ENCODE peak calls at places on chromosomes 12 and 14, in eight cellular contexts. One of them, this sample, is unnamed.

GRCh38 chr14:105313381-105314286 is 914 bp upstream of the PACS2 start:
- DNase-seq in astrocyte of the cerebellum: no peak
- DNase-seq in stomach: peak
- DNase-seq in lower lobe of right lung: peak
- DNase-seq in RWPE1: no peak
- DNase-seq in mucosa of descending colon: no peak
- DNase-seq in epithelial cell of esophagus: no peak
- DNase-seq in mammary epithelial cell: no peak
- DNase-seq in this sample: no peak

GRCh38 chr14:63594455-63595372 is 47.0 kb downstream of the WDR89 start:
- DNase-seq in mucosa of descending colon: no peak
- DNase-seq in mammary epithelial cell: no peak
- DNase-seq in stomach: no peak
- DNase-seq in epithelial cell of esophagus: no peak
- DNase-seq in astrocyte of the cerebellum: no peak
- DNase-seq in RWPE1: no peak
- DNase-seq in lower lobe of right lung: no peak
- DNase-seq in this sample: no peak

GRCh38 chr14:57413849-57414248 is 23.5 kb downstream of the NAA30 start:
- DNase-seq in stomach: no peak
- DNase-seq in lower lobe of right lung: no peak
- DNase-seq in mucosa of descending colon: no peak
- DNase-seq in astrocyte of the cerebellum: no peak
- DNase-seq in mammary epithelial cell: no peak
- DNase-seq in epithelial cell of esophagus: no peak
- DNase-seq in RWPE1: no peak
- DNase-seq in this sample: no peak

GRCh38 chr12:32248594-32249140 is 142.0 kb downstream of the BICD1 start:
- DNase-seq in lower lobe of right lung: no peak
- DNase-seq in mammary epithelial cell: peak
- DNase-seq in RWPE1: no peak
- DNase-seq in astrocyte of the cerebellum: no peak
- DNase-seq in mucosa of descending colon: no peak
- DNase-seq in epithelial cell of esophagus: peak
- DNase-seq in stomach: no peak
- DNase-seq in this sample: no peak

GRCh38 chr12:91276529-91276928 is 93.9 kb upstream of the DCN start:
- DNase-seq in lower lobe of right lung: no peak
- DNase-seq in mammary epithelial cell: no peak
- DNase-seq in RWPE1: no peak
- DNase-seq in epithelial cell of esophagus: no peak
- DNase-seq in astrocyte of the cerebellum: no peak
- DNase-seq in stomach: no peak
- DNase-seq in mucosa of descending colon: no peak
- DNase-seq in this sample: no peak

GRCh38 chr12:49716546-49716945 is 9.3 kb upstream of the FMNL3 start:
- DNase-seq in astrocyte of the cerebellum: no peak
- DNase-seq in lower lobe of right lung: no peak
- DNase-seq in mucosa of descending colon: no peak
- DNase-seq in RWPE1: no peak
- DNase-seq in stomach: no peak
- DNase-seq in epithelial cell of esophagus: no peak
- DNase-seq in mammary epithelial cell: no peak
- DNase-seq in this sample: no peak

GRCh38 chr12:20250761-20251160 is 117.6 kb upstream of the PDE3A start:
- DNase-seq in mammary epithelial cell: no peak
- DNase-seq in mucosa of descending colon: no peak
- DNase-seq in lower lobe of right lung: no peak
- DNase-seq in RWPE1: no peak
- DNase-seq in astrocyte of the cerebellum: no peak
- DNase-seq in epithelial cell of esophagus: no peak
- DNase-seq in stomach: no peak
- DNase-seq in this sample: no peak

GRCh38 chr12:89051065-89051677 is 301.1 kb downstream of the DUSP6 start:
- DNase-seq in mucosa of descending colon: no peak
- DNase-seq in mammary epithelial cell: peak
- DNase-seq in epithelial cell of esophagus: peak
- DNase-seq in lower lobe of right lung: no peak
- DNase-seq in RWPE1: peak
- DNase-seq in astrocyte of the cerebellum: peak
- DNase-seq in stomach: no peak
- DNase-seq in this sample: peak

GRCh38 chr14:55099741-55100140 is 29.3 kb upstream of the LGALS3 start:
- DNase-seq in epithelial cell of esophagus: peak
- DNase-seq in RWPE1: no peak
- DNase-seq in lower lobe of right lung: no peak
- DNase-seq in stomach: no peak
- DNase-seq in mammary epithelial cell: no peak
- DNase-seq in mucosa of descending colon: no peak
- DNase-seq in astrocyte of the cerebellum: no peak
- DNase-seq in this sample: no peak

GRCh38 chr14:101737414-101738367 is 23.8 kb upstream of the PPP2R5C start:
- DNase-seq in stomach: no peak
- DNase-seq in mucosa of descending colon: no peak
- DNase-seq in mammary epithelial cell: no peak
- DNase-seq in lower lobe of right lung: no peak
- DNase-seq in astrocyte of the cerebellum: no peak
- DNase-seq in RWPE1: no peak
- DNase-seq in epithelial cell of esophagus: no peak
- DNase-seq in this sample: no peak

GRCh38 chr14:32950584-32950983 is 11.9 kb downstream of the NPAS3 start:
- DNase-seq in lower lobe of right lung: no peak
- DNase-seq in stomach: no peak
- DNase-seq in mammary epithelial cell: no peak
- DNase-seq in epithelial cell of esophagus: no peak
- DNase-seq in mucosa of descending colon: no peak
- DNase-seq in astrocyte of the cerebellum: peak
- DNase-seq in RWPE1: no peak
- DNase-seq in this sample: no peak

GRCh38 chr14:63045234-63045611 is at the start of gene KCNH5:
- DNase-seq in mammary epithelial cell: peak
- DNase-seq in astrocyte of the cerebellum: no peak
- DNase-seq in stomach: no peak
- DNase-seq in epithelial cell of esophagus: peak
- DNase-seq in lower lobe of right lung: peak
- DNase-seq in mucosa of descending colon: no peak
- DNase-seq in RWPE1: peak
- DNase-seq in this sample: no peak

GRCh38 chr14:91417983-91418386 is 365 bp upstream of the CCDC88C start:
- DNase-seq in stomach: peak
- DNase-seq in RWPE1: peak
- DNase-seq in epithelial cell of esophagus: peak
- DNase-seq in lower lobe of right lung: peak
- DNase-seq in astrocyte of the cerebellum: no peak
- DNase-seq in mucosa of descending colon: no peak
- DNase-seq in mammary epithelial cell: no peak
- DNase-seq in this sample: no peak

GRCh38 chr12:3361156-3361555 is 129.8 kb upstream of the PRMT8 start:
- DNase-seq in mammary epithelial cell: no peak
- DNase-seq in lower lobe of right lung: no peak
- DNase-seq in mucosa of descending colon: no peak
- DNase-seq in epithelial cell of esophagus: no peak
- DNase-seq in astrocyte of the cerebellum: no peak
- DNase-seq in stomach: no peak
- DNase-seq in RWPE1: no peak
- DNase-seq in this sample: no peak

GRCh38 chr14:90554341-90554740 is 157.5 kb downstream of the CALM1 start:
- DNase-seq in mammary epithelial cell: no peak
- DNase-seq in mucosa of descending colon: no peak
- DNase-seq in epithelial cell of esophagus: peak
- DNase-seq in stomach: peak
- DNase-seq in lower lobe of right lung: peak
- DNase-seq in RWPE1: no peak
- DNase-seq in astrocyte of the cerebellum: no peak
- DNase-seq in this sample: no peak

GRCh38 chr12:92955997-92956663 is 27.0 kb upstream of the EEA1 start:
- DNase-seq in lower lobe of right lung: no peak
- DNase-seq in RWPE1: no peak
- DNase-seq in astrocyte of the cerebellum: peak
- DNase-seq in mucosa of descending colon: no peak
- DNase-seq in stomach: no peak
- DNase-seq in epithelial cell of esophagus: peak
- DNase-seq in mammary epithelial cell: peak
- DNase-seq in this sample: peak

GRCh38 chr12:4191149-4191548 is 82.4 kb upstream of the CCND2 start:
- DNase-seq in stomach: no peak
- DNase-seq in astrocyte of the cerebellum: no peak
- DNase-seq in epithelial cell of esophagus: no peak
- DNase-seq in lower lobe of right lung: no peak
- DNase-seq in mammary epithelial cell: no peak
- DNase-seq in mucosa of descending colon: no peak
- DNase-seq in RWPE1: no peak
- DNase-seq in this sample: no peak

GRCh38 chr12:53618340-53618739 is 7.8 kb downstream of the ATF7 start:
- DNase-seq in stomach: no peak
- DNase-seq in mucosa of descending colon: no peak
- DNase-seq in RWPE1: no peak
- DNase-seq in epithelial cell of esophagus: no peak
- DNase-seq in astrocyte of the cerebellum: no peak
- DNase-seq in lower lobe of right lung: no peak
- DNase-seq in mammary epithelial cell: no peak
- DNase-seq in this sample: no peak

GRCh38 chr14:68479247-68479646 is 313.6 kb downstream of the ZFP36L1 start:
- DNase-seq in lower lobe of right lung: no peak
- DNase-seq in mammary epithelial cell: no peak
- DNase-seq in RWPE1: no peak
- DNase-seq in stomach: no peak
- DNase-seq in astrocyte of the cerebellum: no peak
- DNase-seq in mucosa of descending colon: no peak
- DNase-seq in epithelial cell of esophagus: no peak
- DNase-seq in this sample: peak

GRCh38 chr14:23930742-23931141 is 22.8 kb upstream of the DHRS4 start:
- DNase-seq in stomach: no peak
- DNase-seq in astrocyte of the cerebellum: peak
- DNase-seq in mammary epithelial cell: no peak
- DNase-seq in lower lobe of right lung: no peak
- DNase-seq in RWPE1: no peak
- DNase-seq in mucosa of descending colon: no peak
- DNase-seq in epithelial cell of esophagus: no peak
- DNase-seq in this sample: peak

GRCh38 chr14:84468153-84468552 is 1061.8 kb upstream of the FLRT2 start:
- DNase-seq in mammary epithelial cell: peak
- DNase-seq in lower lobe of right lung: no peak
- DNase-seq in RWPE1: no peak
- DNase-seq in astrocyte of the cerebellum: no peak
- DNase-seq in stomach: no peak
- DNase-seq in mucosa of descending colon: no peak
- DNase-seq in epithelial cell of esophagus: no peak
- DNase-seq in this sample: peak

GRCh38 chr12:27820564-27820963 is 40.5 kb upstream of the MANSC4 start:
- DNase-seq in RWPE1: no peak
- DNase-seq in stomach: no peak
- DNase-seq in epithelial cell of esophagus: no peak
- DNase-seq in astrocyte of the cerebellum: no peak
- DNase-seq in mucosa of descending colon: no peak
- DNase-seq in lower lobe of right lung: no peak
- DNase-seq in mammary epithelial cell: no peak
- DNase-seq in this sample: no peak

GRCh38 chr12:27822076-27822712 is 42.2 kb upstream of the MANSC4 start:
- DNase-seq in RWPE1: peak
- DNase-seq in mucosa of descending colon: no peak
- DNase-seq in stomach: no peak
- DNase-seq in astrocyte of the cerebellum: peak
- DNase-seq in epithelial cell of esophagus: peak
- DNase-seq in mammary epithelial cell: peak
- DNase-seq in lower lobe of right lung: no peak
- DNase-seq in this sample: peak

GRCh38 chr12:27821259-27821973 is 41.4 kb upstream of the MANSC4 start:
- DNase-seq in stomach: peak
- DNase-seq in mammary epithelial cell: peak
- DNase-seq in epithelial cell of esophagus: peak
- DNase-seq in lower lobe of right lung: no peak
- DNase-seq in astrocyte of the cerebellum: peak
- DNase-seq in mucosa of descending colon: peak
- DNase-seq in RWPE1: peak
- DNase-seq in this sample: peak

GRCh38 chr12:27824126-27824842 is 44.2 kb upstream of the MANSC4 start:
- DNase-seq in epithelial cell of esophagus: no peak
- DNase-seq in stomach: no peak
- DNase-seq in RWPE1: no peak
- DNase-seq in astrocyte of the cerebellum: no peak
- DNase-seq in lower lobe of right lung: no peak
- DNase-seq in mammary epithelial cell: no peak
- DNase-seq in mucosa of descending colon: no peak
- DNase-seq in this sample: no peak

GRCh38 chr12:27823038-27823437 is 43.0 kb upstream of the MANSC4 start:
- DNase-seq in RWPE1: no peak
- DNase-seq in mucosa of descending colon: no peak
- DNase-seq in mammary epithelial cell: no peak
- DNase-seq in stomach: no peak
- DNase-seq in astrocyte of the cerebellum: no peak
- DNase-seq in epithelial cell of esophagus: no peak
- DNase-seq in lower lobe of right lung: no peak
- DNase-seq in this sample: no peak
- TF ChIP-seq CTCF in RWPE1: no peak
- TF ChIP-seq CTCF in mucosa of descending colon: no peak
- TF ChIP-seq CTCF in mammary epithelial cell: no peak
- TF ChIP-seq CTCF in stomach: no peak
- TF ChIP-seq CTCF in astrocyte of the cerebellum: no peak
- TF ChIP-seq CTCF in epithelial cell of esophagus: no peak
- TF ChIP-seq CTCF in lower lobe of right lung: no peak
- TF ChIP-seq CTCF in this sample: no peak

GRCh38 chr14:75459099-75459741 is 31.4 kb downstream of the JDP2 start:
- DNase-seq in lower lobe of right lung: peak
- DNase-seq in mucosa of descending colon: peak
- DNase-seq in astrocyte of the cerebellum: no peak
- DNase-seq in stomach: peak
- DNase-seq in mammary epithelial cell: no peak
- DNase-seq in epithelial cell of esophagus: no peak
- DNase-seq in RWPE1: no peak
- DNase-seq in this sample: no peak
- TF ChIP-seq CTCF in lower lobe of right lung: no peak
- TF ChIP-seq CTCF in mucosa of descending colon: no peak
- TF ChIP-seq CTCF in astrocyte of the cerebellum: no peak
- TF ChIP-seq CTCF in stomach: no peak
- TF ChIP-seq CTCF in mammary epithelial cell: no peak
- TF ChIP-seq CTCF in epithelial cell of esophagus: no peak
- TF ChIP-seq CTCF in RWPE1: no peak
- TF ChIP-seq CTCF in this sample: no peak

DNA sequence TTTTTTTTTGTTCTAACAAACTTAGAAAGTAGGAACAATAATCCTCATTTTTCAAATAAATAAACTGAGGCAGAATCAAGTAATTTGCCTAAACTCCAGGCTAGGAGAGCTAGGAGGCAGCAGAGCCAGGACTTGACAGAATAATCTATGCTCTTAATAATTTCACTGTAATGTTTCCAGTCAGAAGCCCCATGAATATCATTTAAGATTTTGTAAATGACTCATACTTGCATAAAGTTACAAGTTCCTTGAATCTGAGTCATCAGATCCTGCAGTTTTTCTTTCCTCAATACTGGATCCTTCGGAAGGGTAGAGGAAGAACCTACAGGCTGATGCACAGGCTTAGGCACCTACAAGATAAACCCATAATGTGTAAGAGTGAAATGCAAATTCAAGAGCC is 29.0 kb downstream of the CAPRIN2 start:
- DNase-seq in mucosa of descending colon: no peak
- DNase-seq in RWPE1: peak
- DNase-seq in lower lobe of right lung: no peak
- DNase-seq in stomach: no peak
- DNase-seq in astrocyte of the cerebellum: peak
- DNase-seq in mammary epithelial cell: peak
- DNase-seq in epithelial cell of esophagus: peak
- DNase-seq in this sample: peak
- TF ChIP-seq CTCF in mucosa of descending colon: no peak
- TF ChIP-seq CTCF in RWPE1: no peak
- TF ChIP-seq CTCF in lower lobe of right lung: no peak
- TF ChIP-seq CTCF in stomach: no peak
- TF ChIP-seq CTCF in astrocyte of the cerebellum: peak
- TF ChIP-seq CTCF in mammary epithelial cell: no peak
- TF ChIP-seq CTCF in epithelial cell of esophagus: no peak
- TF ChIP-seq CTCF in this sample: no peak

GRCh38 chr12:119804011-119804641 is 73.0 kb downstream of the CIT start:
- DNase-seq in lower lobe of right lung: peak
- DNase-seq in mucosa of descending colon: no peak
- DNase-seq in stomach: peak
- DNase-seq in mammary epithelial cell: peak
- DNase-seq in epithelial cell of esophagus: peak
- DNase-seq in astrocyte of the cerebellum: peak
- DNase-seq in RWPE1: peak
- DNase-seq in this sample: peak
- TF ChIP-seq CTCF in lower lobe of right lung: peak
- TF ChIP-seq CTCF in mucosa of descending colon: no peak
- TF ChIP-seq CTCF in stomach: no peak
- TF ChIP-seq CTCF in mammary epithelial cell: peak
- TF ChIP-seq CTCF in epithelial cell of esophagus: peak
- TF ChIP-seq CTCF in astrocyte of the cerebellum: peak
- TF ChIP-seq CTCF in RWPE1: peak
- TF ChIP-seq CTCF in this sample: peak